ENCODE peak calls at places on chromosomes 3 and 15, in ten cellular contexts. One of them, this sample, is unnamed.

GRCh38 chr15:36278219-36278618 is 301.2 kb upstream of the CDIN1 start:
- DNase-seq in T-helper 1 cell: no peak
- DNase-seq in B cell: no peak
- DNase-seq in CD8-positive, alpha-beta memory T cell: no peak
- DNase-seq in spleen: no peak
- DNase-seq in psoas muscle: no peak
- DNase-seq in body of pancreas: no peak
- DNase-seq in EH: peak
- DNase-seq in NCI-H1105: no peak
- DNase-seq in NCI-H2081: peak
- DNase-seq in this sample: no peak

GRCh38 chr3:52892625-52893311 is 4.6 kb downstream of the STIMATE start:
- DNase-seq in T-helper 1 cell: no peak
- DNase-seq in B cell: no peak
- DNase-seq in NCI-H2081: no peak
- DNase-seq in spleen: no peak
- DNase-seq in psoas muscle: no peak
- DNase-seq in EH: peak
- DNase-seq in body of pancreas: no peak
- DNase-seq in NCI-H1105: no peak
- DNase-seq in CD8-positive, alpha-beta memory T cell: peak
- DNase-seq in this sample: no peak

GRCh38 chr3:178406206-178406605 is 130.0 kb upstream of the KCNMB2 start:
- DNase-seq in NCI-H1105: no peak
- DNase-seq in B cell: no peak
- DNase-seq in psoas muscle: no peak
- DNase-seq in CD8-positive, alpha-beta memory T cell: no peak
- DNase-seq in body of pancreas: no peak
- DNase-seq in spleen: no peak
- DNase-seq in T-helper 1 cell: no peak
- DNase-seq in EH: no peak
- DNase-seq in NCI-H2081: no peak
- DNase-seq in this sample: no peak

GRCh38 chr3:177565981-177566380 is 368.7 kb upstream of the TBL1XR1 start:
- DNase-seq in psoas muscle: no peak
- DNase-seq in B cell: no peak
- DNase-seq in spleen: no peak
- DNase-seq in NCI-H1105: no peak
- DNase-seq in T-helper 1 cell: no peak
- DNase-seq in EH: no peak
- DNase-seq in CD8-positive, alpha-beta memory T cell: no peak
- DNase-seq in body of pancreas: no peak
- DNase-seq in NCI-H2081: peak
- DNase-seq in this sample: no peak

GRCh38 chr3:116815831-116816588 is 106.4 kb downstream of the TUSC7 start:
- DNase-seq in psoas muscle: no peak
- DNase-seq in NCI-H2081: peak
- DNase-seq in CD8-positive, alpha-beta memory T cell: no peak
- DNase-seq in T-helper 1 cell: no peak
- DNase-seq in EH: no peak
- DNase-seq in NCI-H1105: no peak
- DNase-seq in spleen: no peak
- DNase-seq in body of pancreas: peak
- DNase-seq in B cell: no peak
- DNase-seq in this sample: no peak

GRCh38 chr3:110493752-110494151 is 577.9 kb upstream of the NECTIN3 start:
- DNase-seq in spleen: no peak
- DNase-seq in psoas muscle: no peak
- DNase-seq in NCI-H1105: no peak
- DNase-seq in T-helper 1 cell: no peak
- DNase-seq in body of pancreas: no peak
- DNase-seq in B cell: no peak
- DNase-seq in CD8-positive, alpha-beta memory T cell: no peak
- DNase-seq in EH: no peak
- DNase-seq in NCI-H2081: no peak
- DNase-seq in this sample: no peak

GRCh38 chr3:116378077-116378476 is 67.2 kb downstream of the LSAMP start:
- DNase-seq in EH: no peak
- DNase-seq in T-helper 1 cell: no peak
- DNase-seq in NCI-H2081: no peak
- DNase-seq in CD8-positive, alpha-beta memory T cell: no peak
- DNase-seq in NCI-H1105: no peak
- DNase-seq in B cell: no peak
- DNase-seq in spleen: no peak
- DNase-seq in body of pancreas: no peak
- DNase-seq in psoas muscle: no peak
- DNase-seq in this sample: no peak

GRCh38 chr3:46926871-46927717 is 49.5 kb downstream of the CCDC12 start:
- DNase-seq in EH: no peak
- DNase-seq in CD8-positive, alpha-beta memory T cell: peak
- DNase-seq in B cell: peak
- DNase-seq in NCI-H2081: no peak
- DNase-seq in NCI-H1105: no peak
- DNase-seq in spleen: peak
- DNase-seq in psoas muscle: no peak
- DNase-seq in body of pancreas: peak
- DNase-seq in T-helper 1 cell: no peak
- DNase-seq in this sample: no peak

GRCh38 chr3:51371943-51372557 is 13.0 kb upstream of the MANF start:
- DNase-seq in NCI-H2081: peak
- DNase-seq in CD8-positive, alpha-beta memory T cell: peak
- DNase-seq in B cell: peak
- DNase-seq in psoas muscle: no peak
- DNase-seq in EH: peak
- DNase-seq in T-helper 1 cell: peak
- DNase-seq in spleen: no peak
- DNase-seq in body of pancreas: peak
- DNase-seq in NCI-H1105: peak
- DNase-seq in this sample: no peak

This sample was measured in nucleus accumbens.